ENCODE peak calls at places on chromosomes 16 and 17, in four cellular contexts. F is gastrocnemius medialis, J is fibroblast of mammary gland, V is astrocyte of the spinal cord. T is an unnamed sample.

GRCh38 chr16:35909351-35909954 is 2450.0 kb downstream of the TP53TG3F start:
- DNase-seq in J (no peak), F (no peak), V (no peak), T (no peak)

GRCh38 chr16:3256146-3256875 is at the start of gene MEFV:
- DNase-seq in J (peak), F (peak), V (no peak), T (no peak)

GRCh38 chr16:80460988-80461387 is 79.8 kb upstream of the DYNLRB2 start:
- DNase-seq in J (no peak), F (no peak), V (no peak), T (no peak)

GRCh38 chr17:74012465-74012864 is 191.0 kb upstream of the RPL38 start:
- DNase-seq in J (no peak), F (no peak), V (no peak), T (no peak)

GRCh38 chr17:40554646-40555295 is 10.5 kb downstream of the CCR7 start:
- DNase-seq in V (no peak), F (no peak), J (no peak), T (peak)

GRCh38 chr16:15765880-15766279 is 90.9 kb downstream of the MYH11 start:
- DNase-seq in V (no peak), J (peak), F (peak), T (no peak)

GRCh38 chr17:1542316-1542715 is 20.3 kb downstream of the PITPNA start:
- DNase-seq in J (no peak), V (no peak), F (no peak), T (no peak)

GRCh38 chr17:69978056-69978646 is 96.9 kb upstream of the KCNJ16 start:
- DNase-seq in J (peak), F (no peak), V (peak), T (no peak)

GRCh38 chr17:29112780-29113295 is 67.4 kb downstream of the MYO18A start:
- DNase-seq in J (peak), V (peak), F (peak), T (no peak)

GRCh38 chr16:58177347-58177710 is 20.6 kb downstream of the CSNK2A2 start:
- DNase-seq in V (no peak), F (no peak), J (no peak), T (no peak)

GRCh38 chr17:8289103-8289397 is 580 bp downstream of the RANGRF start:
- DNase-seq in V (peak), J (no peak), F (no peak), T (no peak)

GRCh38 chr17:81920612-81921530 is 2.9 kb upstream of the SIRT7 start:
- DNase-seq in J (no peak), F (no peak), V (no peak), T (no peak)

GRCh38 chr17:83088451-83089321 is 9.3 kb downstream of the METRNL start:
- DNase-seq in J (no peak), F (no peak), V (no peak), T (no peak)

GRCh38 chr16:71442041-71442440 is at the start of gene TLE7:
- DNase-seq in J (no peak), V (no peak), F (no peak), T (no peak)

GRCh38 chr16:15855704-15856003 is 1.2 kb downstream of the MYH11 start:
- DNase-seq in F (no peak), V (no peak), J (no peak), T (no peak)

GRCh38 chr16:29992371-29992967 is 2.9 kb downstream of the HIRIP3 start:
- DNase-seq in J (peak), F (no peak), V (peak), T (no peak)

GRCh38 chr17:42775534-42776098 is 2.4 kb downstream of the VPS25 start:
- DNase-seq in F (no peak), V (peak), J (no peak), T (no peak)

GRCh38 chr17:79131274-79131635 is 56.6 kb downstream of the ENGASE start:
- DNase-seq in F (no peak), V (no peak), J (no peak), T (no peak)

GRCh38 chr16:71328151-71328550 is 30.4 kb upstream of the CALB2 start:
- DNase-seq in V (no peak), F (no peak), J (no peak), T (no peak)

GRCh38 chr17:66799839-66800537 is 34.9 kb upstream of the CACNG5 start:
- DNase-seq in F (no peak), J (no peak), V (no peak), T (no peak)

GRCh38 chr17:45895304-45895968 is 1.1 kb downstream of the MAPT start:
- DNase-seq in J (no peak), F (peak), V (peak), T (no peak)

GRCh38 chr16:29714972-29715371 is 30.8 kb downstream of the C16orf54 start:
- DNase-seq in J (no peak), V (no peak), F (no peak), T (no peak)

GRCh38 chr17:79942591-79943353 is 92.9 kb downstream of the TBC1D16 start:
- DNase-seq in J (peak), F (peak), V (no peak), T (no peak)

GRCh38 chr16:50251375-50252081 is 14.8 kb upstream of the ADCY7 start:
- DNase-seq in F (no peak), J (peak), V (peak), T (no peak)

GRCh38 chr17:50265212-50265611 is 9.1 kb upstream of the TMEM92 start:
- DNase-seq in V (no peak), J (no peak), F (no peak), T (no peak)

GRCh38 chr17:57032343-57032742 is 52.7 kb upstream of the AKAP1 start:
- DNase-seq in F (no peak), J (no peak), V (no peak), T (no peak)

GRCh38 chr17:67689534-67690177 is 28.1 kb upstream of the NOL11 start:
- DNase-seq in F (no peak), J (peak), V (peak), T (no peak)

GRCh38 chr16:88790312-88791150 is 5.5 kb upstream of the PIEZO1 start:
- DNase-seq in J (no peak), F (no peak), V (no peak), T (no peak)

GRCh38 chr17:14297161-14297851 is 3.6 kb upstream of the HS3ST3B1 start:
- DNase-seq in F (no peak), V (peak), J (peak), T (peak)

GRCh38 chr17:34579017-34579946 is at the start of gene TMEM132E:
- DNase-seq in V (no peak), J (no peak), F (no peak), T (no peak)

GRCh38 chr16:30922420-30922959 is 882 bp upstream of the FBXL19 start:
- DNase-seq in J (peak), F (peak), V (peak), T (peak)

GRCh38 chr17:14351493-14351892 is 50.6 kb downstream of the HS3ST3B1 start:
- DNase-seq in F (no peak), V (no peak), J (no peak), T (no peak)

GRCh38 chr17:60745544-60745943 is 67.9 kb downstream of the BCAS3 start:
- DNase-seq in F (no peak), V (no peak), J (peak), T (no peak)

GRCh38 chr17:751269-752001 is 629 bp downstream of the GEMIN4 start:
- DNase-seq in V (peak), J (peak), F (no peak), T (no peak)

GRCh38 chr16:84196727-84197486 is 6.0 kb downstream of the ADAD2 start:
- DNase-seq in V (no peak), F (no peak), J (no peak), T (no peak)

GRCh38 chr16:14182999-14183398 is 111.9 kb downstream of the MRTFB start:
- DNase-seq in J (no peak), F (no peak), V (no peak), T (no peak)
- TF ChIP-seq CTCF in J (no peak), F (no peak), V (no peak), T (no peak)

DNA sequence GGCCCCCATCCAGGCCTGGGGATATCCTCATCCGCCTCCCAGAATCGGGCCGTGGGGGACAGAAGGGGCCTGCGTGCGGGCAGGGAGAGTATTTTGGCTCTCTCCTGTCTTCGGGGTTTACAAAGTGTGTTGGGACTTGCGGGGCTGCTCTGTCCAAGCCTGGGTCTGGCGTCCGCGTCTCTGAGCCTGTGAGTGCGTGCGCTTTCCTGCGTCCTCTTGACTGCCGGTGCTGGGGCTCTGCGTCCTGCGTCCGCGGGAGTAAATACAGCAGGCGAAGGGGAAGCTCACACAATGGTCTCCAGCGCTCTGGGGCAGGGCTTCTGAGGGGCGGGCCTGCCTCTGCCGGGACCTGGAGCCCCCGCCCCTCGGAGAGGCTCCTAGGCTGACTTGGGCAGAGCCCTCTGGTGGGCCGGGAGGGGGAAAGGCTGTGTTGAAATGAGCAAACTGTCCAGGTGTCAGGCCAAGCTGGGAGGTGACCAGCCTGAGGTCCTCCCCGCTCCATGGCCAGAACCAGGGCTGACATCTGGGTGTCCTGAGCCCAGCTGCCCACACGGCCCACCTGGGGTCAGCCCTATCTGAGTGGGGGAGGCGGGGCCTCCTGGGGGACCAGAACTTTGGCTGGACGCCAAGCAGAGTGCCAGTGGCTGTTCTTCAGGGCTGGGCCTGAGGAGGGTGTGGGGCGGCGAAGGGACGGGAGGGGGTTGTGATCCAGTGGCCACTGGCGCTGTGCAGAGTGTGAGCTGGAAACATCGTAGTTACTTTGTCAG is 233.6 kb downstream of the SEC14L1 start:
- DNase-seq in V (peak), J (peak), F (peak), T (peak)
- TF ChIP-seq CTCF in V (peak), J (peak), F (no peak), T (no peak)

GRCh38 chr17:48645639-48646182 is 19.6 kb upstream of the HOXB9 start:
- DNase-seq in F (no peak), J (no peak), V (no peak), T (no peak)

GRCh38 chr17:48647964-48648245 is 21.7 kb upstream of the HOXB9 start:
- DNase-seq in F (no peak), J (no peak), V (no peak), T (no peak)

GRCh38 chr17:48646183-48647102 is 20.3 kb upstream of the HOXB9 start:
- DNase-seq in F (no peak), J (no peak), V (peak), T (no peak)

GRCh38 chr17:48644910-48645557 is 18.9 kb upstream of the HOXB9 start:
- DNase-seq in J (no peak), F (no peak), V (no peak), T (no peak)

GRCh38 chr17:48647103-48647963 is 21.2 kb upstream of the HOXB9 start:
- DNase-seq in F (no peak), V (peak), J (no peak), T (no peak)
- TF ChIP-seq CTCF in F (no peak), V (no peak), J (no peak), T (no peak)

GRCh38 chr17:6408271-6408670 is 26.6 kb downstream of the AIPL1 start:
- DNase-seq in J (no peak), F (no peak), V (no peak), T (no peak)

GRCh38 chr17:6415616-6416015 is 19.3 kb downstream of the AIPL1 start:
- DNase-seq in J (no peak), V (no peak), F (no peak), T (no peak)

GRCh38 chr17:6413073-6413472 is 21.8 kb downstream of the AIPL1 start:
- DNase-seq in F (no peak), V (peak), J (peak), T (no peak)
- TF ChIP-seq CTCF in F (peak), V (peak), J (peak), T (no peak)

DNA sequence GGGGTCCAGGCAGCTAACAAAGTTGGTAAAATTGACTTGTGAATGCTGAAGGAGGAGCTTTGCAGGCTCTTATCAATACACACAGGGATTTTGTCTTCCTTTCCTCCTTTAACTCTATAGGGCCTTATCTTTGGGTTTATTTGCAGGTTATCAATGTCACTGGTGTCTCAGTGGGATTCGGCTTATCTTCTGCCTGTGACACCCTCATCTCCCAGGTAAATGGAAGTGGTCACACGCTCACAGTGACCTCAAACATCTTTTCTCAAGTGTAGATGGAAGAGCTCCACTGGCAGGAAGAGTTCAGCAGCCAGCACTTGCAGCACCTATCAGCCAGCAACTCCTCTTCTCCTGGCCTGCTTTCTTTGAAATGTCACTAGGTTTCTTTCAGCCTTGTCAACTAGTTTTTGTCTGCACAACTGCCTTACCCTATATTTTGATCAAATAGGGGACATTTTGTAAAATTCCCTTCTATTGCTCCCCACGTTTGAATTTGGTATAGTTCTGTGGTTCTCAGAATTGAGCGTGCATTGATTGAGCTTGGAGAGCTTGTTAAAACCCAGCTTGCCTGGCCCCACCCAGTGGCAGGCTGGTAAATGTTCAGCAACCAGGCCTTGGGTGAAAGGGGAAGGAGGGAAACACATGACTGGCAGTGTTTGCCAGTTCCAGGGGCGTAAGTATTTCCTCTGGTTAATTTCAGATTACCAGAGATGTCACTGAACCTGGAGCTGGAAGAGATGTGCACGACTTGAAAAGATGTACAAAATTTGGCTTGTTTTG is 12.8 kb downstream of the SLC47A1 start:
- DNase-seq in V (no peak), F (peak), J (no peak), T (no peak)
- TF ChIP-seq CTCF in V (no peak), F (peak), J (no peak), T (no peak)

T was measured in natural killer cell.